ENCODE peak calls at places on chromosomes 5 and 9, in four cellular contexts. T is GM12878, H is H1, P is HepG2. Y is an unnamed sample.

GRCh38 chr5:76818844-76819831 is at the start of gene F2RL1:
- DNase-seq in T (no peak), H (peak; percentile 92), P (peak; percentile 81), Y (no peak)

GRCh38 chr9:108271646-108272349 is 584.0 kb downstream of the ACTL7B start:
- DNase-seq in T (no peak), H (no peak), P (peak; percentile 29), Y (peak; percentile 27)

GRCh38 chr9:22143799-22144198 is 134.7 kb upstream of the CDKN2B start:
- DNase-seq in T (no peak), H (no peak), P (no peak), Y (no peak)

GRCh38 chr9:16105576-16105975 is 552.7 kb downstream of the CCDC171 start:
- DNase-seq in T (no peak), H (no peak), P (no peak), Y (no peak)

GRCh38 chr5:138981606-138982005 is 106.5 kb upstream of the LRRTM2 start:
- DNase-seq in T (no peak), H (no peak), P (no peak), Y (no peak)

GRCh38 chr5:127228540-127229184 is 61.9 kb upstream of the MEGF10 start:
- DNase-seq in T (no peak), H (no peak), P (no peak), Y (no peak)

GRCh38 chr9:82467478-82467877 is 478.9 kb downstream of the SPATA31D1 start:
- DNase-seq in T (no peak), H (no peak), P (no peak), Y (no peak)

GRCh38 chr5:172106511-172107356 is 81.3 kb downstream of the STK10 start:
- DNase-seq in T (peak; percentile 9), H (no peak), P (no peak), Y (no peak)

GRCh38 chr5:127925916-127926315 is 157.7 kb upstream of the SLC12A2 start:
- DNase-seq in T (no peak), H (no peak), P (no peak), Y (no peak)

GRCh38 chr5:109767997-109768396 is 78.3 kb downstream of the MAN2A1 start:
- DNase-seq in T (no peak), H (no peak), P (no peak), Y (no peak)

GRCh38 chr5:132434391-132434790 is 56.2 kb downstream of the IRF1 start:
- DNase-seq in T (no peak), H (no peak), P (no peak), Y (no peak)

GRCh38 chr5:16965581-16965980 is 29.5 kb upstream of the MYO10 start:
- DNase-seq in T (no peak), H (no peak), P (no peak), Y (no peak)

GRCh38 chr9:120999317-120999716 is 50.8 kb downstream of the C5 start:
- DNase-seq in T (no peak), H (no peak), P (no peak), Y (no peak)
- TF ChIP-seq SUZ12 in T (no peak), H (no peak), P (no peak), Y (no peak)

GRCh38 chr5:51384281-51384840 is 1.1 kb downstream of the ISL1 start:
- DNase-seq in T (no peak), H (no peak), P (no peak), Y (no peak)

GRCh38 chr5:51385214-51385613 is 2.0 kb downstream of the ISL1 start:
- DNase-seq in T (no peak), H (no peak), P (no peak), Y (no peak)

GRCh38 chr5:51382508-51382758 is 815 bp upstream of the ISL1 start:
- DNase-seq in T (no peak), H (no peak), P (no peak), Y (no peak)

GRCh38 chr5:51382759-51383493 is at the start of gene ISL1:
- DNase-seq in T (no peak), H (no peak), P (no peak), Y (peak; percentile 74)

GRCh38 chr5:51383494-51384081 is 340 bp downstream of the ISL1 start:
- DNase-seq in T (no peak), H (no peak), P (no peak), Y (no peak)
- TF ChIP-seq ZNF274 in T (no peak), H (no peak), P (no peak), Y (no peak)

DNA sequence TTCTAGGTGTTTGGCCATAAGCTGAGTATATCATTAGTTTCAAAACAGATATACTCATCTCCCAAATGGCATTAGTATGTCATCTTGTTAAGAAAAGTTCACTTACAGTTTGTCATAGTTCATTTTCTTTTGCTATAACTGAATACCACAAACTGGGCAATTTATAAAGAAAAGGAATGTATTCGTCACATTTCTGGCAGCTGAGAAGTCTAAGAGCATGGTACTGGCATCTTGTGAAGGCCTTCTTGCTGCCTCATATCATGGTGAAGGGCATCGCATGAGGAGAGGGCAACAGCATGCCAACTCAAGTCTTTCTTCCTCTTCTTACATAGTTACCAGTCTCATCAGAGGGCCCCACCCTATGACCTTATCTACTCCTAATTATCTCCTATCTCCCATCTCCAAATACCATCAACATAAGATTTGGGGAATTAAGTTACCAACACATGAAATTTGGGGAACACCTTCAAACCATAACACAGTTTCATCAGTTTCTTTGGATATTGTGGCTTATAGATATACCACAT is 20.4 kb upstream of the ITGA1 start:
- DNase-seq in T (no peak), H (no peak), P (no peak), Y (no peak)
- H3K4me1 ChIP-seq in T (peaks cover 21% of the 10 kb centered on the region), H (no peaks in the 10 kb centered on the region), P (peaks cover 5% of the 10 kb centered on the region), Y (no peaks in the 10 kb centered on the region)

GRCh38 chr9:105114318-105114717 is 130.1 kb upstream of the SLC44A1 start:
- DNase-seq in T (no peak), H (no peak), P (no peak), Y (no peak)

GRCh38 chr9:105118646-105119045 is 125.8 kb upstream of the SLC44A1 start:
- DNase-seq in T (no peak), H (no peak), P (no peak), Y (no peak)

GRCh38 chr9:105117111-105117682 is 127.3 kb upstream of the SLC44A1 start:
- DNase-seq in T (no peak), H (no peak), P (no peak), Y (no peak)

GRCh38 chr9:105116047-105116868 is 128.2 kb upstream of the SLC44A1 start:
- DNase-seq in T (no peak), H (no peak), P (no peak), Y (no peak)

GRCh38 chr9:105114956-105115728 is 129.3 kb upstream of the SLC44A1 start:
- DNase-seq in T (peak; percentile 20), H (no peak), P (no peak), Y (no peak)
- TF ChIP-seq SUZ12 in T (no peak), H (no peak), P (no peak), Y (no peak)

DNA sequence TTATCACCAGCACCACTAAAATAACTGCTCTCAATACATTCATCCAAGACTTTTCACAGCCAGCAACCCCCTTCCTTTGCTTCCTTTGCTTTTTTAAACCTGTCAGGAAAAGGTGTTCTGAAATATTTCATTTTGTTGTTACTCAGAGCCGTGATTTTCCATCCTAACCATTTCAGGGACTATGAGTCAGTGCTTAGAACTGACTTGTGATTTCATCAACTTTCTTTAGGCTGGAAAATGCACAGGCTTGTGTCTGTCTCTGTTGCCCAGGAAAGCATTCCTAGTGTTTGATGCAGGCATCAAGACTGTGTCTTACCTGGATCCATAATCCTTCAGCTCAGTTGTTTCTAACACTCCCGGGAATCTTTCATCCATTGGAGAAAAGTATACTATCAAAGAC is 805.6 kb downstream of the BRINP1 start:
- DNase-seq in T (no peak), H (no peak), P (no peak), Y (no peak)
- TF ChIP-seq ZNF274 in T (no peak), H (no peak), P (no peak), Y (no peak)

GRCh38 chr5:107464876-107465275 is 205.9 kb downstream of the EFNA5 start:
- DNase-seq in T (no peak), H (no peak), P (no peak), Y (no peak)

GRCh38 chr5:107466233-107466769 is 204.4 kb downstream of the EFNA5 start:
- DNase-seq in T (no peak), H (no peak), P (no peak), Y (no peak)

GRCh38 chr5:107464403-107464802 is 206.3 kb downstream of the EFNA5 start:
- DNase-seq in T (no peak), H (no peak), P (no peak), Y (no peak)

GRCh38 chr5:107461770-107462169 is 209.0 kb downstream of the EFNA5 start:
- DNase-seq in T (no peak), H (no peak), P (no peak), Y (no peak)

GRCh38 chr5:107463731-107464130 is 207.0 kb downstream of the EFNA5 start:
- DNase-seq in T (no peak), H (no peak), P (no peak), Y (no peak)
- H3K4me1 ChIP-seq in T (peaks cover 3% of the 10 kb centered on the region), H (peaks cover 8% of the 10 kb centered on the region), P (no peaks in the 10 kb centered on the region), Y (peaks cover 3% of the 10 kb centered on the region)

DNA sequence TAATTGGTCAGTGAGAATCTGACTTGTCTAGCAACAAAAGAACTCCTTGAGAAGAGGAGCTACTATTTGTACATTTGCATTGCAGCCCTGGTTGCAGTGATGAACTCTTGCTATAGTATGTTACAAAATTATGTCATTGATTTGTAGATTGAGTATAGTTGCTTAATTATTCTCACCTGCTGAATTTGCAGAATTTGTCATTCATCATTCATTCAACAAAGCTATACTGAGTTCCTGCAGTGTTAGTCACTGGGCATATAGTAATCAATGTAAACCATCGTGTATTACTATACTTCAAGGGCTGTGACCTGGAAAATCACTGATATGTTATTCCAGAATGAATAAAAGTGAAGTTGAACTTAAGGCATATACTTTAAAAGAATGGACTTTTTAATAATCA is 50.1 kb downstream of the SLC1A3 start:
- DNase-seq in T (no peak), H (no peak), P (no peak), Y (no peak)
- TF ChIP-seq SUZ12 in T (no peak), H (no peak), P (no peak), Y (no peak)

DNA sequence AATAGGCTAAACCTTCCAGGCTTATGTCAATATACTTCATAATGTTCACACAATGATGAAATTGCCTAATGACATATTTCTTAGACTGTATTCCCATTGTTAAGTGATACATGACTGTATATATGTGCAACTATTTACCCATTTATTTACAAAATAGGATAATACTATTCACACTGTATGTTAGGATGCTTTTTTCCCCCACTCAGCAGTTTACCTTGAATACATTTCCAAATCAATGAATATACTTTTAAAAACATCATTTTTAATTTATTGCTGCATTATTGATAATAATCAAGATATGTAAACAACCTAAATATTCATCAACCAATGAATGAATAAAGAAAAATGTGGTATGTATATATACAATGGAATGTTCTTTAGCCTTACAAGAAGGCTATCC is 55.5 kb downstream of the PCSK1 start:
- DNase-seq in T (no peak), H (no peak), P (no peak), Y (no peak)
- TF ChIP-seq ZNF274 in T (no peak), H (no peak), P (no peak), Y (no peak)